ENCODE peak calls at places on chromosomes 7 and 10, in seven cellular contexts. One of them, this sample, is unnamed.

GRCh38 chr7:155322530-155322929 is 24.9 kb downstream of the INSIG1 start:
- DNase-seq in endothelial cell of umbilical vein: no peak
- DNase-seq in stimulated activated CD8-positive, alpha-beta memory T cell treated with anti-CD3 and anti-CD28 coated beads, Interleukin-2, amount 100 ng/mL, for 1 hour: no peak
- DNase-seq in PC-3: peak; percentile 36
- DNase-seq in M059J: peak; percentile 66
- DNase-seq in effector memory CD4-positive, alpha-beta T cell: no peak
- DNase-seq in AG08396: no peak
- DNase-seq in this sample: peak; percentile 27

GRCh38 chr7:99428972-99429566 is 9.5 kb downstream of the PTCD1 start:
- DNase-seq in endothelial cell of umbilical vein: no peak
- DNase-seq in stimulated activated CD8-positive, alpha-beta memory T cell treated with anti-CD3 and anti-CD28 coated beads, Interleukin-2, amount 100 ng/mL, for 1 hour: no peak
- DNase-seq in PC-3: no peak
- DNase-seq in M059J: no peak
- DNase-seq in effector memory CD4-positive, alpha-beta T cell: no peak
- DNase-seq in AG08396: no peak
- DNase-seq in this sample: no peak

GRCh38 chr7:73977626-73978618 is 50.1 kb upstream of the ELN start:
- DNase-seq in endothelial cell of umbilical vein: no peak
- DNase-seq in stimulated activated CD8-positive, alpha-beta memory T cell treated with anti-CD3 and anti-CD28 coated beads, Interleukin-2, amount 100 ng/mL, for 1 hour: no peak
- DNase-seq in PC-3: no peak
- DNase-seq in M059J: peak; percentile 27
- DNase-seq in effector memory CD4-positive, alpha-beta T cell: no peak
- DNase-seq in AG08396: no peak
- DNase-seq in this sample: no peak

GRCh38 chr7:155744931-155745683 is 67.2 kb downstream of the SHH start:
- DNase-seq in endothelial cell of umbilical vein: no peak
- DNase-seq in stimulated activated CD8-positive, alpha-beta memory T cell treated with anti-CD3 and anti-CD28 coated beads, Interleukin-2, amount 100 ng/mL, for 1 hour: no peak
- DNase-seq in PC-3: no peak
- DNase-seq in M059J: no peak
- DNase-seq in effector memory CD4-positive, alpha-beta T cell: no peak
- DNase-seq in AG08396: no peak
- DNase-seq in this sample: no peak

GRCh38 chr7:24601600-24601999 is 28.3 kb downstream of the PALS2 start:
- DNase-seq in endothelial cell of umbilical vein: no peak
- DNase-seq in stimulated activated CD8-positive, alpha-beta memory T cell treated with anti-CD3 and anti-CD28 coated beads, Interleukin-2, amount 100 ng/mL, for 1 hour: no peak
- DNase-seq in PC-3: no peak
- DNase-seq in M059J: no peak
- DNase-seq in effector memory CD4-positive, alpha-beta T cell: no peak
- DNase-seq in AG08396: no peak
- DNase-seq in this sample: no peak

GRCh38 chr7:1675036-1675671 is 5.1 kb downstream of the ELFN1 start:
- DNase-seq in endothelial cell of umbilical vein: no peak
- DNase-seq in stimulated activated CD8-positive, alpha-beta memory T cell treated with anti-CD3 and anti-CD28 coated beads, Interleukin-2, amount 100 ng/mL, for 1 hour: no peak
- DNase-seq in PC-3: no peak
- DNase-seq in M059J: no peak
- DNase-seq in effector memory CD4-positive, alpha-beta T cell: no peak
- DNase-seq in AG08396: no peak
- DNase-seq in this sample: no peak

GRCh38 chr10:83886871-83887270 is 252.4 kb upstream of the GHITM start:
- DNase-seq in endothelial cell of umbilical vein: no peak
- DNase-seq in stimulated activated CD8-positive, alpha-beta memory T cell treated with anti-CD3 and anti-CD28 coated beads, Interleukin-2, amount 100 ng/mL, for 1 hour: no peak
- DNase-seq in PC-3: no peak
- DNase-seq in M059J: no peak
- DNase-seq in effector memory CD4-positive, alpha-beta T cell: no peak
- DNase-seq in AG08396: no peak
- DNase-seq in this sample: no peak

GRCh38 chr7:112238852-112239610 is 32.5 kb downstream of the ZNF277 start:
- DNase-seq in endothelial cell of umbilical vein: no peak
- DNase-seq in stimulated activated CD8-positive, alpha-beta memory T cell treated with anti-CD3 and anti-CD28 coated beads, Interleukin-2, amount 100 ng/mL, for 1 hour: no peak
- DNase-seq in PC-3: peak; percentile 94
- DNase-seq in M059J: peak; percentile 98
- DNase-seq in effector memory CD4-positive, alpha-beta T cell: no peak
- DNase-seq in AG08396: no peak
- DNase-seq in this sample: peak; percentile 49

GRCh38 chr10:69786791-69787190 is 14.9 kb upstream of the COL13A1 start:
- DNase-seq in endothelial cell of umbilical vein: peak; percentile 66
- DNase-seq in stimulated activated CD8-positive, alpha-beta memory T cell treated with anti-CD3 and anti-CD28 coated beads, Interleukin-2, amount 100 ng/mL, for 1 hour: no peak
- DNase-seq in PC-3: peak; percentile 82
- DNase-seq in M059J: peak; percentile 50
- DNase-seq in effector memory CD4-positive, alpha-beta T cell: no peak
- DNase-seq in AG08396: peak; percentile 51
- DNase-seq in this sample: peak; percentile 74

GRCh38 chr7:116405810-116406209 is 93.7 kb upstream of the CAV2 start:
- DNase-seq in endothelial cell of umbilical vein: no peak
- DNase-seq in stimulated activated CD8-positive, alpha-beta memory T cell treated with anti-CD3 and anti-CD28 coated beads, Interleukin-2, amount 100 ng/mL, for 1 hour: no peak
- DNase-seq in PC-3: no peak
- DNase-seq in M059J: no peak
- DNase-seq in effector memory CD4-positive, alpha-beta T cell: no peak
- DNase-seq in AG08396: no peak
- DNase-seq in this sample: no peak

GRCh38 chr7:100109521-100110163 is 8.2 kb downstream of the AP4M1 start:
- DNase-seq in endothelial cell of umbilical vein: no peak
- DNase-seq in stimulated activated CD8-positive, alpha-beta memory T cell treated with anti-CD3 and anti-CD28 coated beads, Interleukin-2, amount 100 ng/mL, for 1 hour: no peak
- DNase-seq in PC-3: no peak
- DNase-seq in M059J: no peak
- DNase-seq in effector memory CD4-positive, alpha-beta T cell: no peak
- DNase-seq in AG08396: no peak
- DNase-seq in this sample: no peak

GRCh38 chr10:132518572-132519381 is 18.8 kb upstream of the INPP5A start:
- DNase-seq in endothelial cell of umbilical vein: no peak
- DNase-seq in stimulated activated CD8-positive, alpha-beta memory T cell treated with anti-CD3 and anti-CD28 coated beads, Interleukin-2, amount 100 ng/mL, for 1 hour: no peak
- DNase-seq in PC-3: peak; percentile 70
- DNase-seq in M059J: no peak
- DNase-seq in effector memory CD4-positive, alpha-beta T cell: no peak
- DNase-seq in AG08396: no peak
- DNase-seq in this sample: no peak

GRCh38 chr7:128091106-128091505 is 59.9 kb upstream of the LRRC4 start:
- DNase-seq in endothelial cell of umbilical vein: no peak
- DNase-seq in stimulated activated CD8-positive, alpha-beta memory T cell treated with anti-CD3 and anti-CD28 coated beads, Interleukin-2, amount 100 ng/mL, for 1 hour: no peak
- DNase-seq in PC-3: no peak
- DNase-seq in M059J: no peak
- DNase-seq in effector memory CD4-positive, alpha-beta T cell: no peak
- DNase-seq in AG08396: no peak
- DNase-seq in this sample: peak; percentile 53

GRCh38 chr10:33799281-33799943 is 464.9 kb upstream of the NRP1 start:
- DNase-seq in endothelial cell of umbilical vein: no peak
- DNase-seq in stimulated activated CD8-positive, alpha-beta memory T cell treated with anti-CD3 and anti-CD28 coated beads, Interleukin-2, amount 100 ng/mL, for 1 hour: no peak
- DNase-seq in PC-3: peak; percentile 96
- DNase-seq in M059J: peak; percentile 25
- DNase-seq in effector memory CD4-positive, alpha-beta T cell: no peak
- DNase-seq in AG08396: no peak
- DNase-seq in this sample: peak; percentile 77

GRCh38 chr10:77965294-77965693 is 38.7 kb upstream of the DLG5 start:
- DNase-seq in endothelial cell of umbilical vein: no peak
- DNase-seq in stimulated activated CD8-positive, alpha-beta memory T cell treated with anti-CD3 and anti-CD28 coated beads, Interleukin-2, amount 100 ng/mL, for 1 hour: no peak
- DNase-seq in PC-3: peak; percentile 99
- DNase-seq in M059J: peak; percentile 50
- DNase-seq in effector memory CD4-positive, alpha-beta T cell: no peak
- DNase-seq in AG08396: peak; percentile 36
- DNase-seq in this sample: peak; percentile 88

GRCh38 chr7:103113164-103113563 is 35.7 kb downstream of the NAPEPLD start:
- DNase-seq in endothelial cell of umbilical vein: no peak
- DNase-seq in stimulated activated CD8-positive, alpha-beta memory T cell treated with anti-CD3 and anti-CD28 coated beads, Interleukin-2, amount 100 ng/mL, for 1 hour: no peak
- DNase-seq in PC-3: peak; percentile 95
- DNase-seq in M059J: peak; percentile 98
- DNase-seq in effector memory CD4-positive, alpha-beta T cell: no peak
- DNase-seq in AG08396: peak; percentile 72
- DNase-seq in this sample: peak; percentile 93

GRCh38 chr7:102253973-102254370 is 32.7 kb upstream of the SH2B2 start:
- DNase-seq in endothelial cell of umbilical vein: no peak
- DNase-seq in stimulated activated CD8-positive, alpha-beta memory T cell treated with anti-CD3 and anti-CD28 coated beads, Interleukin-2, amount 100 ng/mL, for 1 hour: no peak
- DNase-seq in PC-3: no peak
- DNase-seq in M059J: no peak
- DNase-seq in effector memory CD4-positive, alpha-beta T cell: no peak
- DNase-seq in AG08396: no peak
- DNase-seq in this sample: no peak

GRCh38 chr7:2524808-2525140 is 5.2 kb downstream of the LFNG start:
- DNase-seq in endothelial cell of umbilical vein: no peak
- DNase-seq in stimulated activated CD8-positive, alpha-beta memory T cell treated with anti-CD3 and anti-CD28 coated beads, Interleukin-2, amount 100 ng/mL, for 1 hour: no peak
- DNase-seq in PC-3: no peak
- DNase-seq in M059J: no peak
- DNase-seq in effector memory CD4-positive, alpha-beta T cell: no peak
- DNase-seq in AG08396: no peak
- DNase-seq in this sample: no peak

GRCh38 chr7:46909601-46910051 is 672.3 kb downstream of the TNS3 start:
- DNase-seq in endothelial cell of umbilical vein: no peak
- DNase-seq in stimulated activated CD8-positive, alpha-beta memory T cell treated with anti-CD3 and anti-CD28 coated beads, Interleukin-2, amount 100 ng/mL, for 1 hour: no peak
- DNase-seq in PC-3: peak; percentile 75
- DNase-seq in M059J: peak; percentile 94
- DNase-seq in effector memory CD4-positive, alpha-beta T cell: no peak
- DNase-seq in AG08396: peak; percentile 24
- DNase-seq in this sample: peak; percentile 96

GRCh38 chr10:77548157-77548556 is 89.5 kb downstream of the KCNMA1 start:
- DNase-seq in endothelial cell of umbilical vein: no peak
- DNase-seq in stimulated activated CD8-positive, alpha-beta memory T cell treated with anti-CD3 and anti-CD28 coated beads, Interleukin-2, amount 100 ng/mL, for 1 hour: no peak
- DNase-seq in PC-3: no peak
- DNase-seq in M059J: peak; percentile 27
- DNase-seq in effector memory CD4-positive, alpha-beta T cell: no peak
- DNase-seq in AG08396: no peak
- DNase-seq in this sample: no peak

GRCh38 chr10:16965740-16966447 is 148.7 kb upstream of the RSU1 start:
- DNase-seq in endothelial cell of umbilical vein: peak; percentile 91
- DNase-seq in stimulated activated CD8-positive, alpha-beta memory T cell treated with anti-CD3 and anti-CD28 coated beads, Interleukin-2, amount 100 ng/mL, for 1 hour: no peak
- DNase-seq in PC-3: peak; percentile 91
- DNase-seq in M059J: peak; percentile 94
- DNase-seq in effector memory CD4-positive, alpha-beta T cell: no peak
- DNase-seq in AG08396: peak; percentile 80
- DNase-seq in this sample: peak; percentile 98

GRCh38 chr10:74991435-74991834 is 120.0 kb upstream of the SAMD8 start:
- DNase-seq in endothelial cell of umbilical vein: no peak
- DNase-seq in stimulated activated CD8-positive, alpha-beta memory T cell treated with anti-CD3 and anti-CD28 coated beads, Interleukin-2, amount 100 ng/mL, for 1 hour: no peak
- DNase-seq in PC-3: peak; percentile 97
- DNase-seq in M059J: peak; percentile 54
- DNase-seq in effector memory CD4-positive, alpha-beta T cell: no peak
- DNase-seq in AG08396: peak; percentile 21
- DNase-seq in this sample: peak; percentile 16

GRCh38 chr7:2628891-2629290 is 2.9 kb upstream of the TTYH3 start:
- DNase-seq in endothelial cell of umbilical vein: no peak
- DNase-seq in stimulated activated CD8-positive, alpha-beta memory T cell treated with anti-CD3 and anti-CD28 coated beads, Interleukin-2, amount 100 ng/mL, for 1 hour: no peak
- DNase-seq in PC-3: no peak
- DNase-seq in M059J: no peak
- DNase-seq in effector memory CD4-positive, alpha-beta T cell: no peak
- DNase-seq in AG08396: no peak
- DNase-seq in this sample: no peak

GRCh38 chr7:93461350-93461749 is 113.2 kb downstream of the CALCR start:
- DNase-seq in endothelial cell of umbilical vein: no peak
- DNase-seq in stimulated activated CD8-positive, alpha-beta memory T cell treated with anti-CD3 and anti-CD28 coated beads, Interleukin-2, amount 100 ng/mL, for 1 hour: no peak
- DNase-seq in PC-3: peak; percentile 6
- DNase-seq in M059J: peak; percentile 3
- DNase-seq in effector memory CD4-positive, alpha-beta T cell: no peak
- DNase-seq in AG08396: no peak
- DNase-seq in this sample: no peak

GRCh38 chr10:110354322-110354766 is 49.6 kb upstream of the SMNDC1 start:
- DNase-seq in endothelial cell of umbilical vein: peak; percentile 86
- DNase-seq in stimulated activated CD8-positive, alpha-beta memory T cell treated with anti-CD3 and anti-CD28 coated beads, Interleukin-2, amount 100 ng/mL, for 1 hour: peak; percentile 51
- DNase-seq in PC-3: peak; percentile 84
- DNase-seq in M059J: peak; percentile 88
- DNase-seq in effector memory CD4-positive, alpha-beta T cell: peak; percentile 68
- DNase-seq in AG08396: peak; percentile 73
- DNase-seq in this sample: peak; percentile 87

GRCh38 chr10:29517352-29517923 is 117.3 kb downstream of the SVIL start:
- DNase-seq in endothelial cell of umbilical vein: peak; percentile 22
- DNase-seq in stimulated activated CD8-positive, alpha-beta memory T cell treated with anti-CD3 and anti-CD28 coated beads, Interleukin-2, amount 100 ng/mL, for 1 hour: no peak
- DNase-seq in PC-3: peak; percentile 56
- DNase-seq in M059J: peak; percentile 31
- DNase-seq in effector memory CD4-positive, alpha-beta T cell: no peak
- DNase-seq in AG08396: peak; percentile 22
- DNase-seq in this sample: peak; percentile 46

GRCh38 chr7:128045766-128046165 is 14.5 kb upstream of the LRRC4 start:
- DNase-seq in endothelial cell of umbilical vein: no peak
- DNase-seq in stimulated activated CD8-positive, alpha-beta memory T cell treated with anti-CD3 and anti-CD28 coated beads, Interleukin-2, amount 100 ng/mL, for 1 hour: no peak
- DNase-seq in PC-3: no peak
- DNase-seq in M059J: peak; percentile 74
- DNase-seq in effector memory CD4-positive, alpha-beta T cell: no peak
- DNase-seq in AG08396: no peak
- DNase-seq in this sample: peak; percentile 65

GRCh38 chr7:151859111-151859947 is 17.6 kb downstream of the PRKAG2 start:
- DNase-seq in endothelial cell of umbilical vein: no peak
- DNase-seq in stimulated activated CD8-positive, alpha-beta memory T cell treated with anti-CD3 and anti-CD28 coated beads, Interleukin-2, amount 100 ng/mL, for 1 hour: no peak
- DNase-seq in PC-3: peak; percentile 54
- DNase-seq in M059J: peak; percentile 41
- DNase-seq in effector memory CD4-positive, alpha-beta T cell: no peak
- DNase-seq in AG08396: no peak
- DNase-seq in this sample: no peak

GRCh38 chr7:148941598-148942280 is 57.6 kb upstream of the EZH2 start:
- DNase-seq in endothelial cell of umbilical vein: peak; percentile 72
- DNase-seq in stimulated activated CD8-positive, alpha-beta memory T cell treated with anti-CD3 and anti-CD28 coated beads, Interleukin-2, amount 100 ng/mL, for 1 hour: peak; percentile 18
- DNase-seq in PC-3: peak; percentile 75
- DNase-seq in M059J: peak; percentile 81
- DNase-seq in effector memory CD4-positive, alpha-beta T cell: peak; percentile 52
- DNase-seq in AG08396: no peak
- DNase-seq in this sample: peak; percentile 54

GRCh38 chr10:15877836-15878576 is 17.7 kb upstream of the MINDY3 start:
- DNase-seq in endothelial cell of umbilical vein: no peak
- DNase-seq in stimulated activated CD8-positive, alpha-beta memory T cell treated with anti-CD3 and anti-CD28 coated beads, Interleukin-2, amount 100 ng/mL, for 1 hour: no peak
- DNase-seq in PC-3: peak; percentile 15
- DNase-seq in M059J: no peak
- DNase-seq in effector memory CD4-positive, alpha-beta T cell: no peak
- DNase-seq in AG08396: no peak
- DNase-seq in this sample: no peak

GRCh38 chr10:104622598-104623209 is 18.4 kb upstream of the SORCS3 start:
- DNase-seq in endothelial cell of umbilical vein: no peak
- DNase-seq in stimulated activated CD8-positive, alpha-beta memory T cell treated with anti-CD3 and anti-CD28 coated beads, Interleukin-2, amount 100 ng/mL, for 1 hour: no peak
- DNase-seq in PC-3: peak; percentile 51
- DNase-seq in M059J: peak; percentile 46
- DNase-seq in effector memory CD4-positive, alpha-beta T cell: no peak
- DNase-seq in AG08396: no peak
- DNase-seq in this sample: peak; percentile 42

GRCh38 chr10:75099952-75100763 is 11.3 kb upstream of the SAMD8 start:
- DNase-seq in endothelial cell of umbilical vein: peak; percentile 52
- DNase-seq in stimulated activated CD8-positive, alpha-beta memory T cell treated with anti-CD3 and anti-CD28 coated beads, Interleukin-2, amount 100 ng/mL, for 1 hour: peak; percentile 62
- DNase-seq in PC-3: peak; percentile 99
- DNase-seq in M059J: peak; percentile 46
- DNase-seq in effector memory CD4-positive, alpha-beta T cell: peak; percentile 74
- DNase-seq in AG08396: peak; percentile 90
- DNase-seq in this sample: peak; percentile 70

GRCh38 chr10:96910488-96911395 is 78.6 kb downstream of the LCOR start:
- DNase-seq in endothelial cell of umbilical vein: peak; percentile 64
- DNase-seq in stimulated activated CD8-positive, alpha-beta memory T cell treated with anti-CD3 and anti-CD28 coated beads, Interleukin-2, amount 100 ng/mL, for 1 hour: no peak
- DNase-seq in PC-3: peak; percentile 63
- DNase-seq in M059J: peak; percentile 38
- DNase-seq in effector memory CD4-positive, alpha-beta T cell: no peak
- DNase-seq in AG08396: peak; percentile 26
- DNase-seq in this sample: peak; percentile 39

GRCh38 chr10:95837783-95838182 is 70.0 kb upstream of the CC2D2B start:
- DNase-seq in endothelial cell of umbilical vein: no peak
- DNase-seq in stimulated activated CD8-positive, alpha-beta memory T cell treated with anti-CD3 and anti-CD28 coated beads, Interleukin-2, amount 100 ng/mL, for 1 hour: no peak
- DNase-seq in PC-3: no peak
- DNase-seq in M059J: no peak
- DNase-seq in effector memory CD4-positive, alpha-beta T cell: no peak
- DNase-seq in AG08396: no peak
- DNase-seq in this sample: no peak